ENCODE peak calls at places on chromosome 4, in six cellular contexts. One of them, this sample, is unnamed.

GRCh38 chr4:48262926-48263325 is 6.7 kb downstream of the TEC start:
- DNase-seq in bronchial epithelial cell: no peak
- DNase-seq in glutamatergic neuron: no peak
- DNase-seq in SW 1271: no peak
- DNase-seq in glomerular endothelial cell: no peak
- DNase-seq in NB4: peak; percentile 25
- DNase-seq in this sample: no peak

GRCh38 chr4:156547439-156547838 is 424.2 kb downstream of the PDGFC start:
- DNase-seq in bronchial epithelial cell: peak; percentile 81
- DNase-seq in glutamatergic neuron: no peak
- DNase-seq in SW 1271: peak; percentile 42
- DNase-seq in glomerular endothelial cell: peak; percentile 45
- DNase-seq in NB4: peak; percentile 29
- DNase-seq in this sample: no peak

GRCh38 chr4:67394771-67395310 is 150.5 kb downstream of the CENPC start:
- DNase-seq in bronchial epithelial cell: no peak
- DNase-seq in glutamatergic neuron: no peak
- DNase-seq in SW 1271: no peak
- DNase-seq in glomerular endothelial cell: no peak
- DNase-seq in NB4: no peak
- DNase-seq in this sample: no peak

GRCh38 chr4:171186700-171187099 is 626.5 kb upstream of the GALNTL6 start:
- DNase-seq in bronchial epithelial cell: no peak
- DNase-seq in glutamatergic neuron: no peak
- DNase-seq in SW 1271: no peak
- DNase-seq in glomerular endothelial cell: no peak
- DNase-seq in NB4: peak; percentile 16
- DNase-seq in this sample: no peak

GRCh38 chr4:38898245-38898644 is 30.6 kb downstream of the FAM114A1 start:
- DNase-seq in bronchial epithelial cell: no peak
- DNase-seq in glutamatergic neuron: no peak
- DNase-seq in SW 1271: no peak
- DNase-seq in glomerular endothelial cell: no peak
- DNase-seq in NB4: no peak
- DNase-seq in this sample: no peak

GRCh38 chr4:176767183-176767582 is 25.5 kb downstream of the VEGFC start:
- DNase-seq in bronchial epithelial cell: no peak
- DNase-seq in glutamatergic neuron: no peak
- DNase-seq in SW 1271: no peak
- DNase-seq in glomerular endothelial cell: no peak
- DNase-seq in NB4: no peak
- DNase-seq in this sample: no peak

GRCh38 chr4:136283973-136284372 is 1248.3 kb downstream of the PCDH18 start:
- DNase-seq in bronchial epithelial cell: no peak
- DNase-seq in glutamatergic neuron: no peak
- DNase-seq in SW 1271: no peak
- DNase-seq in glomerular endothelial cell: no peak
- DNase-seq in NB4: no peak
- DNase-seq in this sample: no peak

GRCh38 chr4:52915131-52915645 is 53.1 kb downstream of the RASL11B start:
- DNase-seq in bronchial epithelial cell: no peak
- DNase-seq in glutamatergic neuron: no peak
- DNase-seq in SW 1271: no peak
- DNase-seq in glomerular endothelial cell: no peak
- DNase-seq in NB4: no peak
- DNase-seq in this sample: no peak

GRCh38 chr4:168097161-168097560 is 4.8 kb downstream of the ANXA10 start:
- DNase-seq in bronchial epithelial cell: no peak
- DNase-seq in glutamatergic neuron: no peak
- DNase-seq in SW 1271: no peak
- DNase-seq in glomerular endothelial cell: no peak
- DNase-seq in NB4: no peak
- DNase-seq in this sample: no peak

GRCh38 chr4:112521123-112522116 is 5.4 kb upstream of the NEUROG2 start:
- DNase-seq in bronchial epithelial cell: no peak
- DNase-seq in glutamatergic neuron: no peak
- DNase-seq in SW 1271: no peak
- DNase-seq in glomerular endothelial cell: no peak
- DNase-seq in NB4: no peak
- DNase-seq in this sample: peak; percentile 56

GRCh38 chr4:4855293-4856070 is 4.0 kb upstream of the MSX1 start:
- DNase-seq in bronchial epithelial cell: no peak
- DNase-seq in glutamatergic neuron: peak; percentile 17
- DNase-seq in SW 1271: no peak
- DNase-seq in glomerular endothelial cell: no peak
- DNase-seq in NB4: no peak
- DNase-seq in this sample: no peak

GRCh38 chr4:115537387-115537786 is 424.0 kb upstream of the NDST4 start:
- DNase-seq in bronchial epithelial cell: peak; percentile 33
- DNase-seq in glutamatergic neuron: no peak
- DNase-seq in SW 1271: peak; percentile 2
- DNase-seq in glomerular endothelial cell: no peak
- DNase-seq in NB4: peak; percentile 7
- DNase-seq in this sample: no peak

GRCh38 chr4:138927065-138927464 is 88.5 kb upstream of the NOCT start:
- DNase-seq in bronchial epithelial cell: no peak
- DNase-seq in glutamatergic neuron: no peak
- DNase-seq in SW 1271: no peak
- DNase-seq in glomerular endothelial cell: no peak
- DNase-seq in NB4: no peak
- DNase-seq in this sample: no peak

GRCh38 chr4:145613546-145614234 is 5.5 kb upstream of the MMAA start:
- DNase-seq in bronchial epithelial cell: no peak
- DNase-seq in glutamatergic neuron: no peak
- DNase-seq in SW 1271: no peak
- DNase-seq in glomerular endothelial cell: no peak
- DNase-seq in NB4: peak; percentile 30
- DNase-seq in this sample: no peak